ENCODE peak calls at places on chromosomes 11 and 22, in eight cellular contexts. One of them, this sample, is unnamed.

GRCh38 chr11:117519590-117519989 is 191.9 kb downstream of the CEP164 start:
- DNase-seq in NCI-H774: no peak
- DNase-seq in brain microvascular endothelial cell: no peak
- DNase-seq in osteocyte: no peak
- DNase-seq in activated T-cell treated with anti-CD3 and anti-CD28 coated beads for 1 hour: no peak
- DNase-seq in H9: no peak
- DNase-seq in GM13977: no peak
- DNase-seq in T47D: no peak
- DNase-seq in this sample: no peak

GRCh38 chr22:37218399-37218770 is 6.1 kb upstream of the SSTR3 start:
- DNase-seq in NCI-H774: no peak
- DNase-seq in brain microvascular endothelial cell: no peak
- DNase-seq in osteocyte: no peak
- DNase-seq in activated T-cell treated with anti-CD3 and anti-CD28 coated beads for 1 hour: no peak
- DNase-seq in H9: no peak
- DNase-seq in GM13977: no peak
- DNase-seq in T47D: no peak
- DNase-seq in this sample: no peak

GRCh38 chr11:64355078-64355940 is 3.7 kb upstream of the RPS6KA4 start:
- DNase-seq in NCI-H774: peak; percentile 72
- DNase-seq in brain microvascular endothelial cell: peak; percentile 65
- DNase-seq in osteocyte: no peak
- DNase-seq in activated T-cell treated with anti-CD3 and anti-CD28 coated beads for 1 hour: no peak
- DNase-seq in H9: peak; percentile 90
- DNase-seq in GM13977: peak; percentile 85
- DNase-seq in T47D: peak; percentile 97
- DNase-seq in this sample: no peak

GRCh38 chr11:13076961-13077360 is 67.8 kb downstream of the RASSF10 start:
- DNase-seq in NCI-H774: no peak
- DNase-seq in brain microvascular endothelial cell: no peak
- DNase-seq in osteocyte: no peak
- DNase-seq in activated T-cell treated with anti-CD3 and anti-CD28 coated beads for 1 hour: no peak
- DNase-seq in H9: no peak
- DNase-seq in GM13977: no peak
- DNase-seq in T47D: no peak
- DNase-seq in this sample: no peak

GRCh38 chr22:28741758-28742561 is at the start of the genes CHEK2 and HSCB:
- DNase-seq in NCI-H774: peak; percentile 85
- DNase-seq in brain microvascular endothelial cell: peak; percentile 99
- DNase-seq in osteocyte: peak; percentile 99
- DNase-seq in activated T-cell treated with anti-CD3 and anti-CD28 coated beads for 1 hour: peak; percentile 93
- DNase-seq in H9: peak; percentile 100
- DNase-seq in GM13977: peak; percentile 91
- DNase-seq in T47D: peak; percentile 61
- DNase-seq in this sample: peak; percentile 96

GRCh38 chr22:40009231-40009769 is 14.5 kb downstream of the FAM83F start:
- DNase-seq in NCI-H774: peak; percentile 35
- DNase-seq in brain microvascular endothelial cell: peak; percentile 15
- DNase-seq in osteocyte: no peak
- DNase-seq in activated T-cell treated with anti-CD3 and anti-CD28 coated beads for 1 hour: no peak
- DNase-seq in H9: peak; percentile 81
- DNase-seq in GM13977: no peak
- DNase-seq in T47D: no peak
- DNase-seq in this sample: no peak

GRCh38 chr11:79007811-79008294 is 433.0 kb downstream of the TENM4 start:
- DNase-seq in NCI-H774: no peak
- DNase-seq in brain microvascular endothelial cell: no peak
- DNase-seq in osteocyte: peak; percentile 40
- DNase-seq in activated T-cell treated with anti-CD3 and anti-CD28 coated beads for 1 hour: no peak
- DNase-seq in H9: no peak
- DNase-seq in GM13977: no peak
- DNase-seq in T47D: no peak
- DNase-seq in this sample: no peak

GRCh38 chr11:60762851-60763691 is 6.4 kb downstream of the MS4A15 start:
- DNase-seq in NCI-H774: peak; percentile 65
- DNase-seq in brain microvascular endothelial cell: no peak
- DNase-seq in osteocyte: no peak
- DNase-seq in activated T-cell treated with anti-CD3 and anti-CD28 coated beads for 1 hour: no peak
- DNase-seq in H9: no peak
- DNase-seq in GM13977: peak; percentile 68
- DNase-seq in T47D: no peak
- DNase-seq in this sample: no peak

GRCh38 chr11:15309296-15309695 is 194.6 kb downstream of the INSC start:
- DNase-seq in NCI-H774: no peak
- DNase-seq in brain microvascular endothelial cell: no peak
- DNase-seq in osteocyte: no peak
- DNase-seq in activated T-cell treated with anti-CD3 and anti-CD28 coated beads for 1 hour: no peak
- DNase-seq in H9: no peak
- DNase-seq in GM13977: no peak
- DNase-seq in T47D: no peak
- DNase-seq in this sample: no peak

GRCh38 chr11:128240546-128240945 is 346.8 kb downstream of the ETS1 start:
- DNase-seq in NCI-H774: no peak
- DNase-seq in brain microvascular endothelial cell: no peak
- DNase-seq in osteocyte: no peak
- DNase-seq in activated T-cell treated with anti-CD3 and anti-CD28 coated beads for 1 hour: no peak
- DNase-seq in H9: no peak
- DNase-seq in GM13977: no peak
- DNase-seq in T47D: no peak
- DNase-seq in this sample: no peak

GRCh38 chr11:72703281-72704008 is 29.2 kb upstream of the PDE2A start:
- DNase-seq in NCI-H774: no peak
- DNase-seq in brain microvascular endothelial cell: peak; percentile 43
- DNase-seq in osteocyte: no peak
- DNase-seq in activated T-cell treated with anti-CD3 and anti-CD28 coated beads for 1 hour: no peak
- DNase-seq in H9: no peak
- DNase-seq in GM13977: no peak
- DNase-seq in T47D: peak; percentile 88
- DNase-seq in this sample: no peak

GRCh38 chr22:42280836-42281235 is 10.4 kb upstream of the TCF20 start:
- DNase-seq in NCI-H774: no peak
- DNase-seq in brain microvascular endothelial cell: no peak
- DNase-seq in osteocyte: no peak
- DNase-seq in activated T-cell treated with anti-CD3 and anti-CD28 coated beads for 1 hour: no peak
- DNase-seq in H9: peak; percentile 15
- DNase-seq in GM13977: no peak
- DNase-seq in T47D: no peak
- DNase-seq in this sample: no peak

GRCh38 chr11:121482231-121483129 is 29.7 kb upstream of the SORL1-AS1 start:
- DNase-seq in NCI-H774: no peak
- DNase-seq in brain microvascular endothelial cell: no peak
- DNase-seq in osteocyte: no peak
- DNase-seq in activated T-cell treated with anti-CD3 and anti-CD28 coated beads for 1 hour: peak; percentile 42
- DNase-seq in H9: no peak
- DNase-seq in GM13977: peak; percentile 45
- DNase-seq in T47D: no peak
- DNase-seq in this sample: peak; percentile 76

GRCh38 chr11:120134106-120134930 is 3.6 kb downstream of the TRIM29 start:
- DNase-seq in NCI-H774: no peak
- DNase-seq in brain microvascular endothelial cell: no peak
- DNase-seq in osteocyte: peak; percentile 65
- DNase-seq in activated T-cell treated with anti-CD3 and anti-CD28 coated beads for 1 hour: no peak
- DNase-seq in H9: peak; percentile 18
- DNase-seq in GM13977: no peak
- DNase-seq in T47D: no peak
- DNase-seq in this sample: no peak

GRCh38 chr11:11135820-11136476 is 217.1 kb downstream of the CSNK2A3 start:
- DNase-seq in NCI-H774: no peak
- DNase-seq in brain microvascular endothelial cell: no peak
- DNase-seq in osteocyte: no peak
- DNase-seq in activated T-cell treated with anti-CD3 and anti-CD28 coated beads for 1 hour: no peak
- DNase-seq in H9: no peak
- DNase-seq in GM13977: no peak
- DNase-seq in T47D: no peak
- DNase-seq in this sample: no peak

GRCh38 chr11:123760894-123761293 is 6.6 kb upstream of the OR6X1 start:
- DNase-seq in NCI-H774: no peak
- DNase-seq in brain microvascular endothelial cell: no peak
- DNase-seq in osteocyte: no peak
- DNase-seq in activated T-cell treated with anti-CD3 and anti-CD28 coated beads for 1 hour: no peak
- DNase-seq in H9: no peak
- DNase-seq in GM13977: peak; percentile 57
- DNase-seq in T47D: no peak
- DNase-seq in this sample: no peak

GRCh38 chr22:31233001-31233400 is 20.9 kb downstream of the LIMK2 start:
- DNase-seq in NCI-H774: no peak
- DNase-seq in brain microvascular endothelial cell: no peak
- DNase-seq in osteocyte: no peak
- DNase-seq in activated T-cell treated with anti-CD3 and anti-CD28 coated beads for 1 hour: no peak
- DNase-seq in H9: no peak
- DNase-seq in GM13977: no peak
- DNase-seq in T47D: no peak
- DNase-seq in this sample: no peak

GRCh38 chr22:17867160-17867785 is 93.0 kb upstream of the BID start:
- DNase-seq in NCI-H774: no peak
- DNase-seq in brain microvascular endothelial cell: no peak
- DNase-seq in osteocyte: no peak
- DNase-seq in activated T-cell treated with anti-CD3 and anti-CD28 coated beads for 1 hour: no peak
- DNase-seq in H9: no peak
- DNase-seq in GM13977: no peak
- DNase-seq in T47D: no peak
- DNase-seq in this sample: no peak

GRCh38 chr22:20436309-20437252 is 1.0 kb downstream of the SCARF2 start:
- DNase-seq in NCI-H774: no peak
- DNase-seq in brain microvascular endothelial cell: no peak
- DNase-seq in osteocyte: no peak
- DNase-seq in activated T-cell treated with anti-CD3 and anti-CD28 coated beads for 1 hour: no peak
- DNase-seq in H9: peak; percentile 45
- DNase-seq in GM13977: peak; percentile 54
- DNase-seq in T47D: no peak
- DNase-seq in this sample: no peak

GRCh38 chr11:100576044-100577021 is 110.8 kb upstream of the ARHGAP42 start:
- DNase-seq in NCI-H774: peak; percentile 72
- DNase-seq in brain microvascular endothelial cell: peak; percentile 42
- DNase-seq in osteocyte: no peak
- DNase-seq in activated T-cell treated with anti-CD3 and anti-CD28 coated beads for 1 hour: no peak
- DNase-seq in H9: no peak
- DNase-seq in GM13977: peak; percentile 40
- DNase-seq in T47D: peak; percentile 35
- DNase-seq in this sample: no peak

GRCh38 chr22:50141891-50142363 is 28.6 kb upstream of the PANX2 start:
- DNase-seq in NCI-H774: peak; percentile 22
- DNase-seq in brain microvascular endothelial cell: no peak
- DNase-seq in osteocyte: no peak
- DNase-seq in activated T-cell treated with anti-CD3 and anti-CD28 coated beads for 1 hour: no peak
- DNase-seq in H9: peak; percentile 56
- DNase-seq in GM13977: no peak
- DNase-seq in T47D: no peak
- DNase-seq in this sample: no peak

GRCh38 chr22:46413725-46414379 is 78.3 kb downstream of the TRMU start:
- DNase-seq in NCI-H774: no peak
- DNase-seq in brain microvascular endothelial cell: no peak
- DNase-seq in osteocyte: no peak
- DNase-seq in activated T-cell treated with anti-CD3 and anti-CD28 coated beads for 1 hour: no peak
- DNase-seq in H9: no peak
- DNase-seq in GM13977: no peak
- DNase-seq in T47D: no peak
- DNase-seq in this sample: no peak

GRCh38 chr11:35855685-35856084 is 88.2 kb upstream of the LDLRAD3 start:
- DNase-seq in NCI-H774: no peak
- DNase-seq in brain microvascular endothelial cell: no peak
- DNase-seq in osteocyte: no peak
- DNase-seq in activated T-cell treated with anti-CD3 and anti-CD28 coated beads for 1 hour: no peak
- DNase-seq in H9: no peak
- DNase-seq in GM13977: no peak
- DNase-seq in T47D: no peak
- DNase-seq in this sample: no peak

GRCh38 chr22:39913321-39913720 is 12.4 kb downstream of the GRAP2 start:
- DNase-seq in NCI-H774: no peak
- DNase-seq in brain microvascular endothelial cell: no peak
- DNase-seq in osteocyte: no peak
- DNase-seq in activated T-cell treated with anti-CD3 and anti-CD28 coated beads for 1 hour: no peak
- DNase-seq in H9: no peak
- DNase-seq in GM13977: no peak
- DNase-seq in T47D: no peak
- DNase-seq in this sample: no peak

This sample was measured in central memory CD4-positive, alpha-beta T cell.